ENCODE peak calls at places on chromosomes 1 and 21, in eight cellular contexts. One of them, this sample, is unnamed.

GRCh38 chr1:231844986-231845502 is 218.5 kb downstream of the DISC1 start:
- DNase-seq in astrocyte of the cerebellum: no peak
- DNase-seq in IMR-90: peak; percentile 61
- DNase-seq in astrocyte of the spinal cord: peak; percentile 29
- DNase-seq in fibroblast of pulmonary artery: no peak
- DNase-seq in lower leg skin: no peak
- DNase-seq in epithelial cell of esophagus: no peak
- DNase-seq in OCI-LY7: peak; percentile 4
- DNase-seq in this sample: peak; percentile 16

GRCh38 chr1:46525253-46525983 is 26.0 kb downstream of the KNCN start:
- DNase-seq in astrocyte of the cerebellum: no peak
- DNase-seq in epithelial cell of esophagus: no peak
- DNase-seq in astrocyte of the spinal cord: no peak
- DNase-seq in OCI-LY7: no peak
- DNase-seq in lower leg skin: no peak
- DNase-seq in fibroblast of pulmonary artery: no peak
- DNase-seq in IMR-90: no peak
- DNase-seq in this sample: no peak

GRCh38 chr1:222310830-222311229 is 237.1 kb downstream of the HHIPL2 start:
- DNase-seq in OCI-LY7: no peak
- DNase-seq in epithelial cell of esophagus: no peak
- DNase-seq in fibroblast of pulmonary artery: no peak
- DNase-seq in astrocyte of the cerebellum: no peak
- DNase-seq in lower leg skin: peak; percentile 16
- DNase-seq in IMR-90: no peak
- DNase-seq in astrocyte of the spinal cord: no peak
- DNase-seq in this sample: no peak

GRCh38 chr1:100051893-100052292 is 80.8 kb downstream of the SASS6 start:
- DNase-seq in fibroblast of pulmonary artery: no peak
- DNase-seq in IMR-90: no peak
- DNase-seq in lower leg skin: no peak
- DNase-seq in OCI-LY7: no peak
- DNase-seq in astrocyte of the spinal cord: no peak
- DNase-seq in astrocyte of the cerebellum: no peak
- DNase-seq in epithelial cell of esophagus: peak; percentile 76
- DNase-seq in this sample: no peak

GRCh38 chr1:73576084-73576483 is 621.9 kb downstream of the LRRIQ3 start:
- DNase-seq in astrocyte of the spinal cord: no peak
- DNase-seq in IMR-90: no peak
- DNase-seq in fibroblast of pulmonary artery: no peak
- DNase-seq in OCI-LY7: no peak
- DNase-seq in epithelial cell of esophagus: peak; percentile 10
- DNase-seq in lower leg skin: no peak
- DNase-seq in astrocyte of the cerebellum: no peak
- DNase-seq in this sample: no peak

GRCh38 chr1:13732971-13733667 is 33.1 kb downstream of the PRDM2 start:
- DNase-seq in astrocyte of the spinal cord: no peak
- DNase-seq in astrocyte of the cerebellum: no peak
- DNase-seq in OCI-LY7: peak; percentile 67
- DNase-seq in fibroblast of pulmonary artery: no peak
- DNase-seq in epithelial cell of esophagus: no peak
- DNase-seq in IMR-90: no peak
- DNase-seq in lower leg skin: no peak
- DNase-seq in this sample: no peak

GRCh38 chr1:59026472-59026948 is 242.7 kb upstream of the JUN start:
- DNase-seq in fibroblast of pulmonary artery: no peak
- DNase-seq in IMR-90: peak; percentile 74
- DNase-seq in OCI-LY7: no peak
- DNase-seq in lower leg skin: no peak
- DNase-seq in epithelial cell of esophagus: peak; percentile 53
- DNase-seq in astrocyte of the spinal cord: peak; percentile 66
- DNase-seq in astrocyte of the cerebellum: peak; percentile 56
- DNase-seq in this sample: peak; percentile 37

GRCh38 chr1:18183477-18183974 is 75.9 kb downstream of the IGSF21 start:
- DNase-seq in epithelial cell of esophagus: no peak
- DNase-seq in lower leg skin: no peak
- DNase-seq in astrocyte of the cerebellum: no peak
- DNase-seq in OCI-LY7: no peak
- DNase-seq in IMR-90: no peak
- DNase-seq in fibroblast of pulmonary artery: no peak
- DNase-seq in astrocyte of the spinal cord: no peak
- DNase-seq in this sample: no peak

GRCh38 chr1:6512908-6513280 is 21.4 kb upstream of the PLEKHG5 start:
- DNase-seq in lower leg skin: no peak
- DNase-seq in astrocyte of the spinal cord: no peak
- DNase-seq in IMR-90: no peak
- DNase-seq in OCI-LY7: no peak
- DNase-seq in epithelial cell of esophagus: no peak
- DNase-seq in astrocyte of the cerebellum: no peak
- DNase-seq in fibroblast of pulmonary artery: no peak
- DNase-seq in this sample: no peak

GRCh38 chr1:178057863-178058576 is 35.9 kb upstream of the RASAL2 start:
- DNase-seq in IMR-90: peak; percentile 48
- DNase-seq in lower leg skin: peak; percentile 34
- DNase-seq in astrocyte of the spinal cord: peak; percentile 85
- DNase-seq in epithelial cell of esophagus: peak; percentile 53
- DNase-seq in fibroblast of pulmonary artery: peak; percentile 93
- DNase-seq in OCI-LY7: no peak
- DNase-seq in astrocyte of the cerebellum: no peak
- DNase-seq in this sample: peak; percentile 96

GRCh38 chr1:230282157-230282556 is 144.0 kb downstream of the PGBD5 start:
- DNase-seq in lower leg skin: no peak
- DNase-seq in epithelial cell of esophagus: no peak
- DNase-seq in astrocyte of the spinal cord: no peak
- DNase-seq in OCI-LY7: peak; percentile 69
- DNase-seq in astrocyte of the cerebellum: no peak
- DNase-seq in fibroblast of pulmonary artery: no peak
- DNase-seq in IMR-90: no peak
- DNase-seq in this sample: no peak

GRCh38 chr1:82538876-82539275 is 738.1 kb downstream of the ADGRL2 start:
- DNase-seq in IMR-90: peak; percentile 11
- DNase-seq in fibroblast of pulmonary artery: peak; percentile 22
- DNase-seq in OCI-LY7: no peak
- DNase-seq in astrocyte of the cerebellum: no peak
- DNase-seq in lower leg skin: no peak
- DNase-seq in epithelial cell of esophagus: peak; percentile 20
- DNase-seq in astrocyte of the spinal cord: peak; percentile 41
- DNase-seq in this sample: peak; percentile 76

GRCh38 chr1:228364706-228365213 is 41.9 kb downstream of the TRIM11 start:
- DNase-seq in epithelial cell of esophagus: no peak
- DNase-seq in astrocyte of the cerebellum: no peak
- DNase-seq in fibroblast of pulmonary artery: no peak
- DNase-seq in OCI-LY7: no peak
- DNase-seq in IMR-90: no peak
- DNase-seq in lower leg skin: no peak
- DNase-seq in astrocyte of the spinal cord: no peak
- DNase-seq in this sample: no peak

GRCh38 chr1:207868252-207868768 is 42.6 kb downstream of the CD34 start:
- DNase-seq in OCI-LY7: peak; percentile 20
- DNase-seq in astrocyte of the spinal cord: no peak
- DNase-seq in fibroblast of pulmonary artery: peak; percentile 45
- DNase-seq in IMR-90: no peak
- DNase-seq in lower leg skin: peak; percentile 68
- DNase-seq in epithelial cell of esophagus: no peak
- DNase-seq in astrocyte of the cerebellum: no peak
- DNase-seq in this sample: peak; percentile 23

GRCh38 chr1:146001734-146002133 is 5.4 kb upstream of the TXNIP start:
- DNase-seq in lower leg skin: peak; percentile 17
- DNase-seq in OCI-LY7: no peak
- DNase-seq in astrocyte of the spinal cord: no peak
- DNase-seq in IMR-90: no peak
- DNase-seq in fibroblast of pulmonary artery: no peak
- DNase-seq in astrocyte of the cerebellum: no peak
- DNase-seq in epithelial cell of esophagus: no peak
- DNase-seq in this sample: no peak

GRCh38 chr21:35226960-35227741 is 178.0 kb upstream of the RUNX1 start:
- DNase-seq in fibroblast of pulmonary artery: no peak
- DNase-seq in OCI-LY7: peak; percentile 98
- DNase-seq in epithelial cell of esophagus: no peak
- DNase-seq in astrocyte of the spinal cord: no peak
- DNase-seq in lower leg skin: no peak
- DNase-seq in IMR-90: no peak
- DNase-seq in astrocyte of the cerebellum: no peak
- DNase-seq in this sample: no peak

GRCh38 chr1:180094705-180095280 is 59.9 kb upstream of the QSOX1 start:
- DNase-seq in astrocyte of the cerebellum: no peak
- DNase-seq in OCI-LY7: no peak
- DNase-seq in lower leg skin: no peak
- DNase-seq in IMR-90: peak; percentile 68
- DNase-seq in astrocyte of the spinal cord: no peak
- DNase-seq in epithelial cell of esophagus: no peak
- DNase-seq in fibroblast of pulmonary artery: no peak
- DNase-seq in this sample: no peak

GRCh38 chr1:180097319-180097605 is 57.4 kb upstream of the QSOX1 start:
- DNase-seq in astrocyte of the cerebellum: no peak
- DNase-seq in lower leg skin: no peak
- DNase-seq in IMR-90: no peak
- DNase-seq in astrocyte of the spinal cord: no peak
- DNase-seq in OCI-LY7: no peak
- DNase-seq in fibroblast of pulmonary artery: no peak
- DNase-seq in epithelial cell of esophagus: no peak
- DNase-seq in this sample: no peak

GRCh38 chr1:180096584-180097318 is 57.9 kb upstream of the QSOX1 start:
- DNase-seq in OCI-LY7: no peak
- DNase-seq in IMR-90: peak; percentile 35
- DNase-seq in epithelial cell of esophagus: peak; percentile 51
- DNase-seq in lower leg skin: no peak
- DNase-seq in astrocyte of the cerebellum: no peak
- DNase-seq in astrocyte of the spinal cord: no peak
- DNase-seq in fibroblast of pulmonary artery: no peak
- DNase-seq in this sample: no peak

GRCh38 chr1:180101411-180101810 is 53.3 kb upstream of the QSOX1 start:
- DNase-seq in lower leg skin: no peak
- DNase-seq in astrocyte of the spinal cord: no peak
- DNase-seq in astrocyte of the cerebellum: no peak
- DNase-seq in OCI-LY7: no peak
- DNase-seq in epithelial cell of esophagus: no peak
- DNase-seq in IMR-90: peak; percentile 33
- DNase-seq in fibroblast of pulmonary artery: no peak
- DNase-seq in this sample: no peak

GRCh38 chr1:180098242-180098995 is 56.2 kb upstream of the QSOX1 start:
- DNase-seq in astrocyte of the spinal cord: peak; percentile 62
- DNase-seq in lower leg skin: no peak
- DNase-seq in OCI-LY7: no peak
- DNase-seq in astrocyte of the cerebellum: peak; percentile 26
- DNase-seq in epithelial cell of esophagus: peak; percentile 75
- DNase-seq in IMR-90: peak; percentile 95
- DNase-seq in fibroblast of pulmonary artery: peak; percentile 87
- DNase-seq in this sample: peak; percentile 89
- H3K4me3 ChIP-seq in astrocyte of the spinal cord: no peak overlapping the region
- H3K4me3 ChIP-seq in lower leg skin: no peak overlapping the region
- H3K4me3 ChIP-seq in OCI-LY7: no peak overlapping the region
- H3K4me3 ChIP-seq in astrocyte of the cerebellum: no peak overlapping the region
- H3K4me3 ChIP-seq in epithelial cell of esophagus: no peak overlapping the region
- H3K4me3 ChIP-seq in IMR-90: no peak overlapping the region
- H3K4me3 ChIP-seq in fibroblast of pulmonary artery: no peak overlapping the region
- H3K4me3 ChIP-seq in this sample: no peak overlapping the region

DNA sequence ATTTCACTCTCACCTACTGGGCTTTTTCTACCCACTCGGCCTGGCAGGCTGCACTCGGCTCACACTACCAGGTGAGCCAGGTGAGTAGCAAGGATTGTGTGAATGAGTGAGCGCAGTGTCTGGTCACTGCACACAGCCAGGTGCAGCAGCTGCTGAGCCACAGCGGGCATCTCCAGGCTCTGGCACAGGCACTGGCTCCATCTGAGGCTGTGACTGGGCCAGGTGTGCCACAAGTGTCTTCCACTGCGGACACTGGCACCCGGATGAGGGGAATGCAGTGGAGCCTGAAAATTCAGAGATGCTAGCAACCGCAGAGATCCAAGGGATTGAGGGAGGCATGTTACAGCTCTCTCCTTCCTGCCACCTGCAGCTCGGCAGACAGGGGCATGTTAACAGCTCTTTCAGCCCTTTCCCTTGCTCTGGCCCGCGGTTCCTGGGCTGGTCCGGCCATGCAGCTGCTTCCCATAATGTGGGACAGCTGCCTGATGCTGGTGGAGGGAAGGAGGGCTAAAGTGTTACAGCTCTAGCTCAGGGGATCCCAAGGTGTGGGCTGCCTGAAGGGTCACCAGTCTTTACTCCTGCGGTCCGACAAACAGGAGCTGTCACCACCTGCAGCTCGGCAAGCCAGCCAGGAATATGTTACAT is 1038.3 kb downstream of the AMY1C start:
- DNase-seq in IMR-90: no peak
- DNase-seq in astrocyte of the spinal cord: no peak
- DNase-seq in OCI-LY7: no peak
- DNase-seq in lower leg skin: no peak
- DNase-seq in astrocyte of the cerebellum: no peak
- DNase-seq in epithelial cell of esophagus: no peak
- DNase-seq in fibroblast of pulmonary artery: no peak
- DNase-seq in this sample: no peak
- H3K4me3 ChIP-seq in IMR-90: no peak overlapping the region
- H3K4me3 ChIP-seq in astrocyte of the spinal cord: no peak overlapping the region
- H3K4me3 ChIP-seq in OCI-LY7: no peak overlapping the region
- H3K4me3 ChIP-seq in lower leg skin: no peak overlapping the region
- H3K4me3 ChIP-seq in astrocyte of the cerebellum: no peak overlapping the region
- H3K4me3 ChIP-seq in epithelial cell of esophagus: no peak overlapping the region
- H3K4me3 ChIP-seq in fibroblast of pulmonary artery: no peak overlapping the region
- H3K4me3 ChIP-seq in this sample: no peak overlapping the region

GRCh38 chr1:65149391-65149729 is 1.4 kb downstream of the AK4 start:
- DNase-seq in astrocyte of the spinal cord: no peak
- DNase-seq in fibroblast of pulmonary artery: no peak
- DNase-seq in lower leg skin: no peak
- DNase-seq in astrocyte of the cerebellum: no peak
- DNase-seq in IMR-90: no peak
- DNase-seq in OCI-LY7: no peak
- DNase-seq in epithelial cell of esophagus: no peak
- DNase-seq in this sample: peak; percentile 9
- H3K4me3 ChIP-seq in astrocyte of the spinal cord: peak overlapping the region; percentile 43
- H3K4me3 ChIP-seq in fibroblast of pulmonary artery: peak overlapping the region; percentile 68
- H3K4me3 ChIP-seq in lower leg skin: peak overlapping the region; percentile 47
- H3K4me3 ChIP-seq in astrocyte of the cerebellum: peak overlapping the region; percentile 53
- H3K4me3 ChIP-seq in IMR-90: peak overlapping the region; percentile 98
- H3K4me3 ChIP-seq in OCI-LY7: no peak overlapping the region
- H3K4me3 ChIP-seq in epithelial cell of esophagus: peak overlapping the region; percentile 54
- H3K4me3 ChIP-seq in this sample: peak overlapping the region; percentile 53

DNA sequence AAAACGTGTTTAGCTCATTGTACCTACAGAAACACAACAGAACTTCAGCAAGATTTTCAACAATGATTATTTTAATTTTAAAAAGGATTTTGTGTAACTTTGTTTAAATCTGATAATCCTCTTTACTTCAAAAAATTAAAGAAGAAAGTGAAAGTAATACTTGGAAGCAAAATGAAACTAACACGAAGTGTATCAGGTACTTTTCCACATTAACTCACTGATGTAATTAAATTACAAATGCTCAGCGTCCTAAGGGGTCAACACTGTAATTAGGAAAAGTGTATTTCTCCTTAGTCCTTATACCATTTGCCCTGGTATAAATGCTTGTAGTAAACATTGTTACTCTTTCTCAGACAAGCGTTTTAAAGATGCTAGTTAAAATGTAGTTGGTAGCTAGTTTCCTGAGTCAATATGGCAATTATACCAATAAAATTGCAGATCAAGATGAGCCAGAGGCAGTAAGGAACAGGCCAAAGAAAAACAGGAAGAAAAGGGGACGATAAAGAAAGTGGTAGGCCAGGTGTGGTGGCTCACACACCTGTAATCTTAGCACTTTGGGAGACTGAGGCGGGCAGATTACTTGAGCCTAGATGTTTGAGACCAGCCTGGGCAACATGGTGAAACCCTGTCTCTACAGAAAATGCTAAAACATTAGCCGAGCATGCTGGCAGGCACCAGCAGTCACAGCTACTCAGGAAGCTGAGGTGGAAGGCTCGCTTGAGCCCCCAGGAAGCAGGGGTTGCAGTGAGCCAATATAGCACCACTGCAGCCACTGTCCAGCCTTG is 553.0 kb downstream of the SMYD3 start:
- DNase-seq in astrocyte of the spinal cord: no peak
- DNase-seq in OCI-LY7: peak; percentile 71
- DNase-seq in IMR-90: no peak
- DNase-seq in astrocyte of the cerebellum: no peak
- DNase-seq in lower leg skin: no peak
- DNase-seq in fibroblast of pulmonary artery: no peak
- DNase-seq in epithelial cell of esophagus: no peak
- DNase-seq in this sample: peak; percentile 40
- H3K4me3 ChIP-seq in astrocyte of the spinal cord: peak overlapping the region; percentile 13
- H3K4me3 ChIP-seq in OCI-LY7: peak overlapping the region; percentile 60
- H3K4me3 ChIP-seq in IMR-90: peak overlapping the region; percentile 30
- H3K4me3 ChIP-seq in astrocyte of the cerebellum: no peak overlapping the region
- H3K4me3 ChIP-seq in lower leg skin: no peak overlapping the region
- H3K4me3 ChIP-seq in fibroblast of pulmonary artery: peak overlapping the region; percentile 36
- H3K4me3 ChIP-seq in epithelial cell of esophagus: no peak overlapping the region
- H3K4me3 ChIP-seq in this sample: peak overlapping the region; percentile 37